ENCODE peak calls at places on chromosomes 16 and 17, in nine cellular contexts. L is breast epithelium; I is transverse colon; C is NCI-H1092 treated with DMSO at 0.1 percent for 48 hours; H is fibroblast of pulmonary artery; J is cardiac muscle cell; D is CD8-positive, alpha-beta memory T cell; U is IMR-90; Y is neural crest cell. Q is an unnamed sample.

GRCh38 chr16:51150159-51150893 is 744 bp downstream of the SALL1 start:
- DNase-seq in L (no peak), I (no peak), C (no peak), H (no peak), J (peak), D (no peak), U (no peak), Y (no peak), Q (no peak)

GRCh38 chr16:30046178-30046577 is 15.1 kb upstream of the TLCD3B start:
- DNase-seq in L (no peak), I (no peak), C (no peak), H (no peak), J (no peak), D (no peak), U (no peak), Y (no peak), Q (no peak)

GRCh38 chr17:19250421-19251141 is 13.4 kb downstream of the EPN2 start:
- DNase-seq in L (peak), I (no peak), C (peak), H (no peak), J (no peak), D (no peak), U (no peak), Y (no peak), Q (no peak)

GRCh38 chr17:28325221-28325620 is 6.2 kb downstream of the TMEM97 start:
- DNase-seq in L (no peak), I (no peak), C (no peak), H (no peak), J (no peak), D (no peak), U (no peak), Y (no peak), Q (no peak)

GRCh38 chr17:51133365-51133764 is 12.7 kb upstream of the SPAG9 start:
- DNase-seq in L (no peak), I (no peak), C (no peak), H (no peak), J (no peak), D (no peak), U (no peak), Y (no peak), Q (no peak)

GRCh38 chr16:12784076-12784475 is 19.6 kb downstream of the CPPED1 start:
- DNase-seq in L (no peak), I (no peak), C (no peak), H (peak), J (no peak), D (no peak), U (no peak), Y (no peak), Q (no peak)

GRCh38 chr16:54627616-54628015 is 303.0 kb upstream of the IRX5 start:
- DNase-seq in L (no peak), I (no peak), C (no peak), H (peak), J (no peak), D (no peak), U (no peak), Y (no peak), Q (no peak)

GRCh38 chr16:30585022-30585399 is 486 bp downstream of the ZNF785 start:
- DNase-seq in L (no peak), I (peak), C (peak), H (peak), J (no peak), D (no peak), U (no peak), Y (no peak), Q (no peak)

GRCh38 chr16:87056083-87056482 is 261.1 kb downstream of the C16orf95 start:
- DNase-seq in L (no peak), I (no peak), C (no peak), H (peak), J (no peak), D (no peak), U (peak), Y (no peak), Q (no peak)

GRCh38 chr16:87860553-87861299 is 8.6 kb downstream of the SLC7A5 start:
- DNase-seq in L (no peak), I (no peak), C (no peak), H (peak), J (no peak), D (no peak), U (peak), Y (no peak), Q (no peak)

GRCh38 chr16:88685156-88686061 is 898 bp downstream of the SNAI3 start:
- DNase-seq in L (no peak), I (peak), C (no peak), H (peak), J (no peak), D (no peak), U (peak), Y (no peak), Q (peak)

GRCh38 chr16:25966172-25967097 is 274.7 kb downstream of the HS3ST4 start:
- DNase-seq in L (no peak), I (no peak), C (no peak), H (no peak), J (no peak), D (no peak), U (no peak), Y (no peak), Q (no peak)

GRCh38 chr16:84319146-84319760 is 24.6 kb downstream of the WFDC1 start:
- DNase-seq in L (no peak), I (no peak), C (no peak), H (no peak), J (no peak), D (no peak), U (no peak), Y (no peak), Q (no peak)

GRCh38 chr16:65280988-65281530 is 159.2 kb upstream of the CDH11 start:
- DNase-seq in L (no peak), I (no peak), C (no peak), H (no peak), J (no peak), D (no peak), U (no peak), Y (no peak), Q (no peak)

GRCh38 chr17:47831934-47832327 is 461 bp downstream of the LRRC46 start:
- DNase-seq in L (no peak), I (peak), C (no peak), H (no peak), J (no peak), D (no peak), U (no peak), Y (no peak), Q (no peak)

GRCh38 chr17:82791532-82791931 is 39.7 kb downstream of the TBCD start:
- DNase-seq in L (no peak), I (no peak), C (no peak), H (peak), J (no peak), D (no peak), U (peak), Y (no peak), Q (no peak)

GRCh38 chr17:3695723-3696411 is at the start of gene P2RX5:
- DNase-seq in L (no peak), I (peak), C (no peak), H (no peak), J (peak), D (peak), U (no peak), Y (no peak), Q (no peak)

GRCh38 chr16:17070882-17071592 is 399.7 kb downstream of the XYLT1 start:
- DNase-seq in L (peak), I (peak), C (peak), H (no peak), J (peak), D (peak), U (no peak), Y (peak), Q (no peak)

GRCh38 chr17:69523252-69523861 is 108.9 kb downstream of the MAP2K6 start:
- DNase-seq in L (no peak), I (no peak), C (peak), H (peak), J (peak), D (no peak), U (peak), Y (no peak), Q (peak)

GRCh38 chr17:65013613-65014391 is 42.7 kb downstream of the GNA13 start:
- DNase-seq in L (no peak), I (no peak), C (no peak), H (peak), J (no peak), D (peak), U (peak), Y (no peak), Q (no peak)

GRCh38 chr16:23514381-23515152 is 4.3 kb upstream of the GGA2 start:
- DNase-seq in L (no peak), I (no peak), C (no peak), H (no peak), J (no peak), D (no peak), U (no peak), Y (no peak), Q (no peak)

GRCh38 chr16:18832021-18832420 is 30.7 kb upstream of the ARL6IP1 start:
- DNase-seq in L (no peak), I (no peak), C (no peak), H (no peak), J (no peak), D (no peak), U (no peak), Y (no peak), Q (no peak)

GRCh38 chr17:18362509-18363020 is 785 bp downstream of the SHMT1 start:
- DNase-seq in L (peak), I (peak), C (no peak), H (peak), J (peak), D (no peak), U (no peak), Y (peak), Q (peak)

GRCh38 chr17:40352779-40353394 is 11.7 kb downstream of the GJD3 start:
- DNase-seq in L (no peak), I (no peak), C (no peak), H (no peak), J (no peak), D (no peak), U (no peak), Y (no peak), Q (no peak)

GRCh38 chr17:6948562-6948961 is 47.3 kb upstream of the ALOX12 start:
- DNase-seq in L (no peak), I (no peak), C (no peak), H (no peak), J (no peak), D (no peak), U (no peak), Y (no peak), Q (no peak)

GRCh38 chr17:54662978-54663876 is 237.4 kb upstream of the TOM1L1 start:
- DNase-seq in L (no peak), I (no peak), C (no peak), H (no peak), J (no peak), D (no peak), U (no peak), Y (no peak), Q (no peak)

GRCh38 chr16:82088483-82088882 is 53.4 kb downstream of the HSD17B2 start:
- DNase-seq in L (no peak), I (no peak), C (no peak), H (no peak), J (no peak), D (no peak), U (no peak), Y (no peak), Q (no peak)

GRCh38 chr17:73211745-73212144 is 18.9 kb downstream of the COG1 start:
- DNase-seq in L (peak), I (no peak), C (no peak), H (no peak), J (no peak), D (peak), U (no peak), Y (no peak), Q (no peak)

GRCh38 chr17:77358801-77359716 is 218.3 kb downstream of the SEC14L1 start:
- DNase-seq in L (no peak), I (no peak), C (no peak), H (no peak), J (peak), D (no peak), U (no peak), Y (no peak), Q (no peak)

GRCh38 chr17:18323507-18324139 is 8.5 kb downstream of the SMCR8 start:
- DNase-seq in L (no peak), I (no peak), C (no peak), H (no peak), J (no peak), D (no peak), U (no peak), Y (no peak), Q (no peak)

GRCh38 chr16:81505011-81505660 is 60.5 kb downstream of the CMIP start:
- DNase-seq in L (peak), I (peak), C (no peak), H (no peak), J (no peak), D (no peak), U (no peak), Y (no peak), Q (peak)

GRCh38 chr16:83561876-83562275 is 245.9 kb upstream of the HSBP1 start:
- DNase-seq in L (no peak), I (no peak), C (no peak), H (peak), J (peak), D (no peak), U (peak), Y (peak), Q (no peak)

GRCh38 chr16:84718-85452 is 6.9 kb downstream of the MPG start:
- DNase-seq in L (no peak), I (peak), C (peak), H (peak), J (no peak), D (no peak), U (peak), Y (no peak), Q (no peak)

GRCh38 chr16:56679078-56679730 is 3.1 kb upstream of the MT1X start:
- DNase-seq in L (no peak), I (no peak), C (no peak), H (no peak), J (no peak), D (no peak), U (no peak), Y (no peak), Q (no peak)